ENCODE peak calls at places on chromosomes 11 and 22, in seven cellular contexts. M, C, L, S, Z, T and Q are unnamed samples.
A peak's percentile ranks its signal among the peaks of the same experiment; 100 is the strongest.

GRCh38 chr22:49767355-49768062 is 60.2 kb downstream of the BRD1 start:
- DNase-seq in M (peak; percentile 64), C (no peak), L (peak; percentile 54), S (no peak), Z (peak; percentile 54), T (peak; percentile 23), Q (no peak)

GRCh38 chr11:33463059-33463458 is 205.9 kb downstream of the HIPK3 start:
- DNase-seq in M (no peak), C (no peak), L (no peak), S (no peak), Z (no peak), T (no peak), Q (no peak)

GRCh38 chr11:33040127-33040861 is 922 bp downstream of the TCP11L1 start:
- DNase-seq in M (peak; percentile 65), C (peak; percentile 25), L (no peak), S (no peak), Z (no peak), T (peak; percentile 49), Q (no peak)

GRCh38 chr11:111225871-111226270 is 19.7 kb upstream of the POU2AF2 start:
- DNase-seq in M (no peak), C (no peak), L (no peak), S (no peak), Z (no peak), T (no peak), Q (no peak)

GRCh38 chr11:18245396-18245795 is 3.1 kb downstream of the SAA2 start:
- DNase-seq in M (no peak), C (no peak), L (no peak), S (no peak), Z (no peak), T (no peak), Q (no peak)

GRCh38 chr11:24496728-24497396 is at the start of gene LUZP2:
- DNase-seq in M (no peak), C (no peak), L (peak; percentile 61), S (peak; percentile 49), Z (peak; percentile 1), T (no peak), Q (no peak)

GRCh38 chr11:75242722-75243600 is 2.4 kb downstream of the TPBGL start:
- DNase-seq in M (no peak), C (no peak), L (no peak), S (no peak), Z (no peak), T (peak; percentile 22), Q (no peak)

GRCh38 chr22:18110194-18110943 is at the start of gene TUBA8:
- DNase-seq in M (peak; percentile 14), C (peak; percentile 9), L (peak; percentile 70), S (peak; percentile 37), Z (peak; percentile 19), T (no peak), Q (no peak)

GRCh38 chr11:130600139-130600538 is 151.7 kb downstream of the ADAMTS15 start:
- DNase-seq in M (no peak), C (no peak), L (no peak), S (no peak), Z (no peak), T (no peak), Q (no peak)

GRCh38 chr22:23527971-23528740 is 51.9 kb downstream of the IGLL1 start:
- DNase-seq in M (no peak), C (no peak), L (peak; percentile 56), S (no peak), Z (no peak), T (no peak), Q (no peak)

GRCh38 chr11:12192796-12193514 is 82.6 kb downstream of the MICAL2 start:
- DNase-seq in M (no peak), C (no peak), L (no peak), S (no peak), Z (no peak), T (peak; percentile 69), Q (no peak)